ENCODE peak calls at places on chromosome X, in four cellular contexts. D is M059J, N is fibroblast of mammary gland, R is left ventricle myocardium inferior. K is an unnamed sample.

GRCh38 chrX:153526040-153526439 is 8.6 kb downstream of the ATP2B3 start:
- DNase-seq in N (no peak), R (no peak), D (no peak), K (no peak)

GRCh38 chrX:31240982-31241381 is 169.1 kb upstream of the FTHL17 start:
- DNase-seq in N (no peak), D (no peak), R (no peak), K (no peak)

GRCh38 chrX:51893931-51894696 is 691 bp downstream of the MAGED1 start:
- DNase-seq in D (peak), R (no peak), N (peak), K (peak)

GRCh38 chrX:22192419-22193086 is 80.2 kb upstream of the CBLL2 start:
- DNase-seq in N (peak), R (peak), D (peak), K (peak)

GRCh38 chrX:38754102-38754790 is 47.0 kb upstream of the MID1IP1 start:
- DNase-seq in N (peak), R (no peak), D (peak), K (peak)

GRCh38 chrX:63979480-63979879 is 194.5 kb upstream of the ARHGEF9 start:
- DNase-seq in N (no peak), D (no peak), R (no peak), K (no peak)

GRCh38 chrX:39563189-39563588 is 534.6 kb downstream of the BCOR start:
- DNase-seq in D (no peak), N (no peak), R (no peak), K (no peak)

GRCh38 chrX:151697537-151697936 is 2.3 kb downstream of the PRRG3 start:
- DNase-seq in D (peak), R (no peak), N (peak), K (no peak)

GRCh38 chrX:16212436-16212835 is 45.2 kb downstream of the MAGEB17 start:
- DNase-seq in R (no peak), D (peak), N (peak), K (no peak)